ENCODE peak calls at places on chromosomes 2 and 18, in four cellular contexts. One of them, this sample, is unnamed.

GRCh38 chr2:37619230-37619956 is 52.0 kb downstream of the CDC42EP3 start:
- DNase-seq in Calu3: no peak
- DNase-seq in WERI-Rb-1: no peak
- DNase-seq in kidney epithelial cell: no peak
- DNase-seq in this sample: no peak

GRCh38 chr2:127173073-127173472 is 47.0 kb downstream of the CYP27C1 start:
- DNase-seq in Calu3: no peak
- DNase-seq in WERI-Rb-1: no peak
- DNase-seq in kidney epithelial cell: no peak
- DNase-seq in this sample: no peak

GRCh38 chr18:25352629-25353005 is 651 bp upstream of the ZNF521 start:
- DNase-seq in Calu3: no peak
- DNase-seq in WERI-Rb-1: no peak
- DNase-seq in kidney epithelial cell: no peak
- DNase-seq in this sample: no peak

GRCh38 chr2:56184500-56184996 is 758 bp downstream of the CCDC85A start:
- DNase-seq in Calu3: peak
- DNase-seq in WERI-Rb-1: peak
- DNase-seq in kidney epithelial cell: no peak
- DNase-seq in this sample: peak

GRCh38 chr2:219059375-219059724 is 1.4 kb downstream of the IHH start:
- DNase-seq in Calu3: peak
- DNase-seq in WERI-Rb-1: no peak
- DNase-seq in kidney epithelial cell: no peak
- DNase-seq in this sample: no peak

GRCh38 chr2:70009776-70010175 is 48.3 kb upstream of the ASPRV1 start:
- DNase-seq in Calu3: no peak
- DNase-seq in WERI-Rb-1: no peak
- DNase-seq in kidney epithelial cell: no peak
- DNase-seq in this sample: no peak

GRCh38 chr2:118721817-118722551 is 125.5 kb downstream of the EN1 start:
- DNase-seq in Calu3: no peak
- DNase-seq in WERI-Rb-1: no peak
- DNase-seq in kidney epithelial cell: no peak
- DNase-seq in this sample: no peak

GRCh38 chr18:49751427-49752094 is 61.8 kb downstream of the ACAA2 start:
- DNase-seq in Calu3: no peak
- DNase-seq in WERI-Rb-1: no peak
- DNase-seq in kidney epithelial cell: no peak
- DNase-seq in this sample: no peak

GRCh38 chr2:121202541-121203310 is 82.3 kb downstream of the TFCP2L1 start:
- DNase-seq in Calu3: no peak
- DNase-seq in WERI-Rb-1: no peak
- DNase-seq in kidney epithelial cell: no peak
- DNase-seq in this sample: no peak

DNA sequence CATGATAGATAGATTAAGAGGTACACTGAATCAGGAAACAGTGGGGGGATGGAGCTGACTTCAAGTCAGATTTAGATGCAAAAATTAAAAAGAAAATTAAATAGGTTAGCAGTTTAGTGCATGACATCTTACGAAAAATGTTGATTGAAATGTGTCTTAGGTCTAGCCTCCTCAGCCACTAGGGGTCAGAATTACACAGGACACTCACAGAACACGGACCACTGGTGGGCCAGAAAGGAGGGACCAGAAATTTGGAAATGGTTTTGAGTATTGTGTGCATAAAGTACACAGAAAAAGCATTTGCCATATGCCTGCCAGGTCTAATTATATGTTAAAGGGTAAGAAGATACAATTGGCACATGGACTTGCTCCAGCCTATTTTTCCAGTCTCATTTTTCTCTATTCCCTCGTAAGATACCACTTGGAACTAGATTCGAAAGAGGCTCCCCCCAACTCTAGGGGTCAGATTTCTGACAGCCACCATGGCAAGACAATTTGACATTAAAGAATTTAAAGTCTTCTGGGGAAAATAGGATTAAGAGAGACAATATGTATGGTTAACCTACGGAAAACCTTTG is 550.2 kb upstream of the SETBP1 start:
- DNase-seq in Calu3: peak
- DNase-seq in WERI-Rb-1: peak
- DNase-seq in kidney epithelial cell: peak
- DNase-seq in this sample: peak
- TF ChIP-seq CTCF in Calu3: peak
- TF ChIP-seq CTCF in WERI-Rb-1: peak
- TF ChIP-seq CTCF in kidney epithelial cell: peak
- TF ChIP-seq CTCF in this sample: peak

DNA sequence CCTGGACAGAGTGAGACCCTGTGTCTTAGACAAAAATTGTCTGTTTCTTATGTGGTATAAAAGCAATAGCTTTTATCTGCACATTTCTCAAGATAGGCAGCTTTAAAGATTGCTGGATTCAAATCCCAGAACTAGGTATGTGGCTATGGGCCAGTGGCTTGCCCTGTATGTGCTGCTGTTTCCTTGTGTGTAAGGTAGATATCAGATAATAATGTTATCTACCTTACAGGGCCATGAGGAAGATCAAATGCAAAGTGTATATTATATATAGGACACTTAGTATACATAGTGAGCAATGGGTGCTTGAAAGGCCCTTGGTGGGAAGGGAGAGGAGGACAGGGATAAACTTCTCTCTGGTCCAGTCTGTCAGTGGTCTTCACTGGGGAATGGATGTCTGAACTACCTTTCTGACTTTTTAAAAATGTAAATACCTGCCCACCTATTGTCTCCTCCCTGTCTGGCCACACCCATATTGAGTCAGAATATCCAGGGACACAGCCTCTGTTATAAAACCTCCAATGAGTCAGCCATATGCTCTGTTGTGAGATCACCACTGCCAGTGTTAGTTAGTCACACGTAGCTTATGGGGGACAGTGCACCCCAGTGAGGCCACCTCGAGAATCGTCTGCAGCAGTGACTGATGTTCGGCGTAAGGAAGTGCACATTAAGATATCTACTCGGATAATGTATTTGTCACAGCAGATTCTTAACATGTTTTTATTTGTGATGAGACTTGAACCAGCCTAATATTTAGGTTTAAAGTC is 383.4 kb downstream of the PTPRM start:
- DNase-seq in Calu3: peak
- DNase-seq in WERI-Rb-1: no peak
- DNase-seq in kidney epithelial cell: peak
- DNase-seq in this sample: no peak
- TF ChIP-seq CTCF in Calu3: no peak
- TF ChIP-seq CTCF in WERI-Rb-1: no peak
- TF ChIP-seq CTCF in kidney epithelial cell: peak
- TF ChIP-seq CTCF in this sample: no peak

GRCh38 chr2:134201559-134201958 is 52.3 kb upstream of the MGAT5 start:
- DNase-seq in Calu3: no peak
- DNase-seq in WERI-Rb-1: no peak
- DNase-seq in kidney epithelial cell: no peak
- DNase-seq in this sample: no peak
- TF ChIP-seq CTCF in Calu3: no peak
- TF ChIP-seq CTCF in WERI-Rb-1: no peak
- TF ChIP-seq CTCF in kidney epithelial cell: no peak
- TF ChIP-seq CTCF in this sample: no peak

DNA sequence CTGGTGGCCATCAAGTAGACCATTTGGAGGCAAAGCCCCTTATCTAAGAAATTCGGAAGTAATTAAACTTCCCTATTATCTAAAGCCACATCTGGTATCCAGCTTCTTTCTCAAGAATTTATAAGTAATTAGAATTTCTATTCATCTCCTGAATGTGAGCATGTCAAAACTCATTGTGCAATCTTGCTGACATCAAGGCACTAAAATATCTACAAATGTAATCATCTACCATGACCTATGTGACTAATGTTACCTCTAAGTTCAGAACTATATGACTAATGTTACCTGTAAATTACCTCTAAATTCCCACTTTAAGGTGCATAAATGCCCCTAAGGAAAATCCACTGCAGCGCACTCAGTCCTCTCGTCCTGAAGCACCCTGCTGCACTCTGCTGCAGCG is 773.0 kb downstream of the CPS1 start:
- DNase-seq in Calu3: peak
- DNase-seq in WERI-Rb-1: no peak
- DNase-seq in kidney epithelial cell: peak
- DNase-seq in this sample: no peak
- TF ChIP-seq CTCF in Calu3: no peak
- TF ChIP-seq CTCF in WERI-Rb-1: no peak
- TF ChIP-seq CTCF in kidney epithelial cell: no peak
- TF ChIP-seq CTCF in this sample: no peak

GRCh38 chr2:19676770-19677169 is 225.0 kb downstream of the TTC32 start:
- DNase-seq in Calu3: no peak
- DNase-seq in WERI-Rb-1: peak
- DNase-seq in kidney epithelial cell: no peak
- DNase-seq in this sample: no peak
- TF ChIP-seq CTCF in Calu3: no peak
- TF ChIP-seq CTCF in WERI-Rb-1: peak
- TF ChIP-seq CTCF in kidney epithelial cell: no peak
- TF ChIP-seq CTCF in this sample: no peak

DNA sequence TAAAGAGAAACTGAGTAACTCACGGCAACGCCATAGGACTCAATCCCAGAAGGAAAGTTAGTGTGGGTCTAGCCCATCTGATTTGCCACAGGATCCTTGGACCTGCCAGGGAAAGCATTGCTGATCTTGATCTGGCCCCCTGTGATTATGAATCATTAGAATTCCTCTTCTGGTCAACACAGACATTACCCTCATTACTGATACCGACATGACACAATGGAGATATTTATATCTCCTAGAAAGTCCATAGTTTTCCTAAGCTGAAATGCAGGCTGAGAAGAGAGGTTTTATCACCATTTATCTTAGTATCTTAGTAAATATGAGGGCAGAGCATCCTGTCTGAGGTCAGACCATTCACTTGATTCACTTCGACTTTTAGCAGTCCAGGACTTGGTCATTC is 75.5 kb upstream of the CCDC68 start:
- DNase-seq in Calu3: no peak
- DNase-seq in WERI-Rb-1: no peak
- DNase-seq in kidney epithelial cell: no peak
- DNase-seq in this sample: no peak
- TF ChIP-seq CTCF in Calu3: no peak
- TF ChIP-seq CTCF in WERI-Rb-1: no peak
- TF ChIP-seq CTCF in kidney epithelial cell: no peak
- TF ChIP-seq CTCF in this sample: no peak

DNA sequence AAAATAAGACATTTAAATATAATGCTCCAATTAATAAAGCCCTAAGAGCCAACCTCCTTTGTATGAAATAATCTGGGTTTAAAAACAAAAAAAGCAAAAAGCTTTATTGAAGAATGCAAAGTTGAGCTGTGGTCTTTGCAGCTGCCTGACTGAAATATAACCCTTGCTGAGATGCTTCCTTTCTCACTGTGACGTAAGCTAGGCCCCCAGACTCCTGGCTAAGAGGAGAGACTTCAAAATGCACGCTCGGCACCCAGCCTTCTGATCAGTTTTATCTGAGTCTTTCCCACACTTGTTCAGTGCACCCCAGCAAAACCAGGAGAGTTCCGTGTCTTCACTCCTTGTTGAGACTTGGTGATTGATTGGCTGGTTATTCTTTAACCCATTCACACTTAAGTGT is 115.3 kb downstream of the BCL11A start:
- DNase-seq in Calu3: peak
- DNase-seq in WERI-Rb-1: no peak
- DNase-seq in kidney epithelial cell: no peak
- DNase-seq in this sample: no peak
- TF ChIP-seq CTCF in Calu3: no peak
- TF ChIP-seq CTCF in WERI-Rb-1: no peak
- TF ChIP-seq CTCF in kidney epithelial cell: no peak
- TF ChIP-seq CTCF in this sample: no peak

DNA sequence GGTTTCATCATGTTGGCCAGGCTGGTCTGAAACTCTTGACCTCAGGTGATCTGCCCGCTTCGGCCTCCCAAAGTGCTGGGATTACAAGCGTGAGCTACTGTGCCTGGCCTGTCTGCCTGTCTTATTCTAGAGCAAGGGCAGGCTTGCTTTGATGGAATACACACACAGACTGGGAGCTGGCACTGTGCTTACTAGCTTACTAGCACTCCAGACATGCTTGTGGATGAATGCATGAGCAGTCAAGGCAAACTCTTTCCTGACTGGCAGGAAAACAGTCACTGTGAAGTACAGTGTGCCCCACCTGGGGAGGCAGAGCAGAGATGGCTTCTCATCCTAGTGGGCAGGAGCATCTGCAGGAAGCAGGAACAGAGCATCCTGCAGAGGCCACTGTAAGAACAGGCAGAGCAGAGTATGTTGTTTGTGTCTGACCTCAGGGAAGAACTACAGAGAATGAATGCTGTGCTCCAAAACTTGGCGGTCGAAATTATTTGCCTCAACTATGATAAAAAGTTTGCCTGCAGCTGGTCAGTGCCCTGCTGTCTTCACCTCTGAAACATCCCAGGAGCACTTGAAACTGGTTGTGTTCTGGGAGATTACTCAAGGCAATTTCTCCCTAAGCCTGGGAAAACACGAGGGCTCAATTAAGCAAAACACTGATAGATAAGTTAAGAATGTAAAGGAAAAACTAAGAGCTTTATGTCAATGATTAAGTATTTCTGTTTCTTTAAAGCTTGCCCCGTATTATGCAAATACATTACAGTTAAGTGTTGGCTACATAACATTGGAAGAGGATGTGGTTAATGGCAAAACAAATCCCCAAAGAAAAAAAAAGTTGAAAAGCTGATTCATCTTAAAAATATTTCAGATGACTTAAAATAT is 102.4 kb downstream of the VAPA start:
- DNase-seq in Calu3: peak
- DNase-seq in WERI-Rb-1: peak
- DNase-seq in kidney epithelial cell: peak
- DNase-seq in this sample: no peak
- TF ChIP-seq CTCF in Calu3: no peak
- TF ChIP-seq CTCF in WERI-Rb-1: peak
- TF ChIP-seq CTCF in kidney epithelial cell: peak
- TF ChIP-seq CTCF in this sample: no peak

GRCh38 chr2:157075924-157076323 is 181.6 kb upstream of the GALNT5 start:
- DNase-seq in Calu3: no peak
- DNase-seq in WERI-Rb-1: peak
- DNase-seq in kidney epithelial cell: no peak
- DNase-seq in this sample: no peak
- TF ChIP-seq CTCF in Calu3: no peak
- TF ChIP-seq CTCF in WERI-Rb-1: no peak
- TF ChIP-seq CTCF in kidney epithelial cell: no peak
- TF ChIP-seq CTCF in this sample: no peak

GRCh38 chr2:150374562-150374961 is 112.9 kb downstream of the RND3 start:
- DNase-seq in Calu3: no peak
- DNase-seq in WERI-Rb-1: no peak
- DNase-seq in kidney epithelial cell: no peak
- DNase-seq in this sample: no peak
- TF ChIP-seq CTCF in Calu3: no peak
- TF ChIP-seq CTCF in WERI-Rb-1: no peak
- TF ChIP-seq CTCF in kidney epithelial cell: no peak
- TF ChIP-seq CTCF in this sample: no peak